ENCODE peak calls at places on chromosome 16, in four cellular contexts. D is heart right ventricle, P is AG04450, Z is heart left ventricle. N is an unnamed sample.

GRCh38 chr16:11432856-11433395 is 87.7 kb downstream of the RMI2 start:
- DNase-seq in D (no peak), P (no peak), Z (no peak), N (no peak)

GRCh38 chr16:57009641-57010170 is 20.3 kb downstream of the NLRC5 start:
- DNase-seq in D (no peak), P (no peak), Z (no peak), N (no peak)

GRCh38 chr16:81602792-81603191 is 158.2 kb downstream of the CMIP start:
- DNase-seq in D (no peak), P (no peak), Z (no peak), N (no peak)

GRCh38 chr16:46996952-46997458 is 23.5 kb upstream of the DNAJA2 start:
- DNase-seq in D (no peak), P (no peak), Z (no peak), N (no peak)

GRCh38 chr16:83959621-83960434 is 6.8 kb downstream of the OSGIN1 start:
- DNase-seq in D (peak), P (no peak), Z (peak), N (no peak)

GRCh38 chr16:87554754-87555427 is 47.4 kb upstream of the JPH3 start:
- DNase-seq in D (no peak), P (no peak), Z (no peak), N (no peak)

GRCh38 chr16:59181821-59182420 is 447.8 kb upstream of the GOT2 start:
- DNase-seq in D (no peak), P (no peak), Z (no peak), N (no peak)

GRCh38 chr16:56990407-56991286 is 1.3 kb downstream of the NLRC5 start:
- DNase-seq in D (no peak), P (no peak), Z (no peak), N (no peak)

GRCh38 chr16:89042711-89043551 is 50.7 kb upstream of the ACSF3 start:
- DNase-seq in D (peak), P (no peak), Z (peak), N (no peak)
- H3K4me3 ChIP-seq in D (no peak), P (no peak), Z (no peak), N (no peak)

DNA sequence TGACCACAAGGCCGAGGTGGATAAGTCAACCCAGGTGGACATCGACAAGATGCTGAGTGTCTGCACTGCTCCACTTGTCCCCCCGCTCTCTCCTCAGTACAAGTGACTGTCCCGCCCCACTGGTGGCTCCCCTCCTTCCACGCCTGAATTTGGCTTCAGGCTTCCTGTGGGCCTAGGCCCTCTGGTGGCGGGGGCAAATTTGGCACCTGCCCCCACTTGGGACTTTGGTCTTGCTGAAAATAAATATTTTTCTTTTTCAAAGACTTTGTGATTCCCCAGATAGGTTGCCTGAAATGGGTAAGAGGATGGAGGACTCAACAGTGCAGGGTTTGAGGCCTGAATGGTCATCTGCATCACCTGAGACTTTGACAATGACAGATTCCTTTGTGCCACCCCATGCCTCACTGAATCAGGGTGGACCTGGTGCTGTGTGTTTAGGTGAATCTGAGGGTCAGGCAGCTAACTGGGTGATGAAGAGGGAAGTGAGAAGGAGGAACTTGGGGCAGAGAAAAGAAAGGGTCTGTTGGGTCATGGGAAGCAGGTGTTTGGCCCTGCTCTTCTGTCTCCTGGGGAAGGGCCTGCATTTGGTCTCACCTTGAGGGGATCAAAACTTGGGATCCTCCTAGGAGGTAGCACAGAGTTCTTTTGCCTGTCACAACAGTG is 2.0 kb downstream of the C16orf86 start:
- DNase-seq in D (peak), P (no peak), Z (no peak), N (no peak)
- TF ChIP-seq CTCF in D (no peak), P (peak), Z (no peak), N (peak)

GRCh38 chr16:72664122-72664479 is 383.8 kb downstream of the ZFHX3 start:
- DNase-seq in D (no peak), P (no peak), Z (no peak), N (no peak)

GRCh38 chr16:72666267-72666666 is 381.7 kb downstream of the ZFHX3 start:
- DNase-seq in D (no peak), P (no peak), Z (no peak), N (no peak)

GRCh38 chr16:72658888-72659717 is 388.8 kb downstream of the ZFHX3 start:
- DNase-seq in D (no peak), P (no peak), Z (no peak), N (no peak)

DNA sequence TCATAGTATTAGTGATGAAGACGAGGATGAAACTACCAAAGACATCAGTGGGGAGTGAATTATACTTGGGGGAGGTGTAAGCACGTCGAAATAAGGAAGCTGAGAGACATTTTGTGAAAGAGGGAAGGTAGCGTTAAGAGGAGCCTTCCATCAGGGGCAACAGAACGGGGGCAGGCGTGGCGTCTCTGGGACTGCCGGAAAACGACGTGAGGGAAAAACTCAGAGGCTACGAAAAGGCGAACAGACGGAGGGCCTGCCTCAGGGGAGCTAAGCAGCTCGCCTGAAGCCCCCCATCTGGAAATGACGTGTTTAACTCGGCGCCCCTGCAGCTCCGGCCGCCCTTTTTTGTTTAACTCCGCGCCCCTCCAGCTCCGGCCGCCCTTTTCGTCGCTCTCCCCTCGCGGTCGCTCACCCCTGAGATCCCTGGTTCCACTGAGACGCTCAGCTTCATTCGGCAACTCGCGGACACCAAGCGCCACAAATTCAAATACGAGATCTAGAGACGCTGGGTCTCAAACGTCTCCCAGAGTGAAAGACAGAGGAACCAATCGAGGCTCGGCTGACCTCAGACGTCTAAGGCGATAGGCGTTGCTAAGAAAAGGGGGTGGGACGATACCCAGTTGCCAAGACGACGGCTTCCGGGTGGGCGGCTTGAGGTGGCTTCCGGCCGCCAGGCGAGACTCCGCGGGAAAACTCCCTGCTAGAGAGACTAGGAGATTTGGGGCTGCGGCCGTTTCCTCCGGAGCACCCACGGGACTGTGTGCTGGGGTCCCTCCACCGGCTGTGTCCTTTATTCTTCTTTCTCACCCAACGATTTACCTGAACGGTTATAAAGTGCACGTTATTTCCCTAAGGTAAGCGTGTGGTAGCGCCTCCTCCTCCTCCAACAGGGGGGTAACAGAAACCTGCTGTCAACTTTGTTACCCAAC is 383.2 kb downstream of the ZFHX3 start:
- DNase-seq in D (peak), P (peak), Z (peak), N (peak)
- H3K4me3 ChIP-seq in D (peak), P (peak), Z (peak), N (peak)

GRCh38 chr16:23433261-23433920 is 19.6 kb downstream of the COG7 start:
- DNase-seq in D (no peak), P (no peak), Z (no peak), N (no peak)

GRCh38 chr16:23428351-23428750 is 24.6 kb downstream of the COG7 start:
- DNase-seq in D (no peak), P (no peak), Z (no peak), N (no peak)

GRCh38 chr16:23435500-23435899 is 17.5 kb downstream of the COG7 start:
- DNase-seq in D (peak), P (no peak), Z (peak), N (no peak)

GRCh38 chr16:23434380-23434779 is 18.6 kb downstream of the COG7 start:
- DNase-seq in D (no peak), P (peak), Z (no peak), N (peak)

GRCh38 chr16:23432176-23433128 is 20.5 kb downstream of the COG7 start:
- DNase-seq in D (no peak), P (no peak), Z (no peak), N (no peak)
- TF ChIP-seq CTCF in D (peak), P (no peak), Z (peak), N (peak)

DNA sequence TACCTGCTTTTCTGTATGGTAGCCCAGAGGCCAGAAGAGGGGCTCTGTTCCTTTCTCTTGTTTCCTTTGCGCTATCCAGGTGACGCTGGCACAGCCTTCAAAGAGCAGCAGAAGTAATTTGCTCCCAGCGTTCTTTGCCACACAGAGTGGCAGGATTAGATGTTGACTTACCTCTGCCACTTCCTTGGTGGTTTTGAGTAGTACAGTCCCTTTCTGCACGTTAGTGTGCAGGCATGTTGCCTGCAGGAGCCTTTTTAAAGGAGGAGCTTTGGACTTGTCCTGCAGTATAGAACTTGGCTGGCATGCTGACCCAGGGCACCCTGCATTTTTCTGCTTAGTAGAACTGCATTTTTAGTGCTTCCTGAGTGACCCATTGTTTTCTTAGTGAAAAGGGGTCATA is at the start of gene ABCC11:
- DNase-seq in D (no peak), P (no peak), Z (no peak), N (no peak)
- H3K4me3 ChIP-seq in D (peak), P (no peak), Z (no peak), N (no peak)

N was measured in astrocyte of the cerebellum.